ENCODE peak calls at places on chromosomes 13 and 19, in seven cellular contexts. T, H, G, M, O, Q and E are unnamed samples. For H3K27me3 and H3K36me3, the result is how much of the 10 kb centered on the place peaks cover.

GRCh38 chr19:41707871-41708371 is 505 bp upstream of the CEACAM5 start:
- DNase-seq in G (no peak), H (no peak), Q (no peak), O (no peak), M (no peak), T (no peak), E (no peak)

GRCh38 chr19:50258918-50259372 is 55.5 kb downstream of the MYH14 start:
- DNase-seq in Q (no peak), G (no peak), T (peak), O (no peak), M (no peak), H (no peak), E (peak)

GRCh38 chr19:33459691-33460090 is 61.9 kb downstream of the PEPD start:
- DNase-seq in T (no peak), M (peak), O (no peak), H (no peak), G (no peak), Q (no peak), E (no peak)

GRCh38 chr13:112880221-112880641 is 88.8 kb upstream of the MCF2L start:
- DNase-seq in H (no peak), T (no peak), G (no peak), O (no peak), M (peak), Q (no peak), E (peak)

GRCh38 chr19:17749912-17750317 is 1.4 kb upstream of the FCHO1 start:
- DNase-seq in M (no peak), O (no peak), T (no peak), Q (no peak), H (no peak), G (no peak), E (no peak)

GRCh38 chr19:10419200-10419645 is 1.1 kb upstream of the PDE4A start:
- DNase-seq in G (peak), M (no peak), T (no peak), Q (no peak), H (no peak), O (no peak), E (no peak)

GRCh38 chr19:18985257-18985656 is 44.2 kb upstream of the HOMER3 start:
- DNase-seq in M (no peak), H (no peak), T (no peak), Q (no peak), O (peak), G (no peak), E (peak)

GRCh38 chr19:47765522-47766358 is 12.8 kb upstream of the SELENOW start:
- DNase-seq in O (peak), T (peak), Q (peak), G (peak), H (no peak), M (peak), E (peak)

GRCh38 chr13:47846886-47847285 is 154.2 kb downstream of the SUCLA2 start:
- DNase-seq in H (no peak), T (no peak), Q (no peak), G (no peak), O (no peak), M (no peak), E (no peak)

GRCh38 chr13:74132768-74133656 is 1.2 kb downstream of the KLF12 start:
- DNase-seq in O (peak), G (peak), Q (peak), M (peak), H (no peak), T (peak), E (peak)

GRCh38 chr19:11420429-11420893 is 1.3 kb upstream of the RGL3 start:
- DNase-seq in Q (no peak), T (peak), H (no peak), G (no peak), O (peak), M (no peak), E (peak)

GRCh38 chr19:993361-993830 is 6.8 kb upstream of the GRIN3B start:
- DNase-seq in O (no peak), T (no peak), H (no peak), Q (no peak), G (no peak), M (no peak), E (no peak)

GRCh38 chr19:5961969-5962945 is 15.7 kb downstream of the RANBP3 start:
- DNase-seq in G (no peak), Q (peak), M (peak), T (no peak), O (no peak), H (no peak), E (no peak)

GRCh38 chr13:84994582-84994981 is 804.6 kb downstream of the SLITRK6 start:
- DNase-seq in H (no peak), T (no peak), G (no peak), M (no peak), O (no peak), Q (peak), E (no peak)

GRCh38 chr19:50039968-50040367 is 14.2 kb downstream of the ZNF473 start:
- DNase-seq in Q (peak), G (no peak), O (no peak), H (no peak), T (no peak), M (no peak), E (no peak)

GRCh38 chr19:1616396-1616795 is 11.1 kb upstream of the UQCR11 start:
- DNase-seq in G (no peak), Q (no peak), M (no peak), H (no peak), O (no peak), T (no peak), E (peak)

GRCh38 chr13:67223024-67223423 is 7.1 kb downstream of the PCDH9 start:
- DNase-seq in Q (peak), G (no peak), O (no peak), T (no peak), H (no peak), M (no peak), E (no peak)

GRCh38 chr19:48873476-48874308 is 1.5 kb downstream of the PPP1R15A start:
- DNase-seq in Q (no peak), M (no peak), H (no peak), T (no peak), O (no peak), G (peak), E (no peak)

GRCh38 chr19:23116802-23117571 is at the start of gene ZNF730:
- DNase-seq in T (peak), O (peak), M (no peak), Q (peak), H (peak), G (peak), E (peak)

GRCh38 chr19:3808420-3809143 is 22.4 kb upstream of the MATK start:
- DNase-seq in Q (no peak), G (no peak), M (no peak), H (no peak), T (no peak), O (no peak), E (peak)

GRCh38 chr19:39401549-39402416 is 4.9 kb upstream of the ZFP36 start:
- DNase-seq in T (no peak), M (peak), O (no peak), Q (peak), G (peak), H (peak), E (peak)

GRCh38 chr13:94112227-94112626 is 367.3 kb downstream of the DCT start:
- DNase-seq in O (no peak), G (no peak), T (no peak), Q (peak), M (no peak), H (peak), E (no peak)

GRCh38 chr13:38530492-38530891 is 156.4 kb upstream of the FREM2 start:
- DNase-seq in G (no peak), T (peak), Q (peak), O (no peak), M (no peak), H (no peak), E (no peak)

GRCh38 chr19:5172859-5173577 is 167.6 kb downstream of the PTPRS start:
- DNase-seq in O (no peak), T (no peak), M (no peak), H (peak), Q (peak), G (no peak), E (no peak)

GRCh38 chr13:43171489-43171888 is 148.1 kb downstream of the DNAJC15 start:
- DNase-seq in G (no peak), T (no peak), M (no peak), H (no peak), Q (no peak), O (no peak), E (no peak)

GRCh38 chr19:2428756-2429711 is 1.6 kb upstream of the TIMM13 start:
- DNase-seq in M (peak), T (peak), G (peak), O (no peak), Q (no peak), H (no peak), E (no peak)

GRCh38 chr19:35000647-35001501 is 751 bp downstream of the GRAMD1A start:
- DNase-seq in G (peak), M (peak), T (peak), O (no peak), H (peak), Q (peak), E (peak)

GRCh38 chr13:30870049-30870884 is 35.8 kb upstream of the MEDAG start:
- DNase-seq in M (peak), G (peak), O (peak), H (no peak), T (peak), Q (peak), E (peak)

GRCh38 chr19:52535831-52536800 is 8.6 kb downstream of the ZNF808 start:
- DNase-seq in M (peak), Q (peak), T (peak), H (no peak), O (peak), G (peak), E (peak)
- TF ChIP-seq CTCF in M (peak), Q (no peak), T (no peak), H (peak), O (peak), G (no peak), E (no peak)

GRCh38 chr13:100825551-100825950 is 151.0 kb upstream of the TMTC4 start:
- DNase-seq in M (no peak), O (no peak), G (no peak), T (no peak), Q (peak), H (no peak), E (no peak)
- H3K27me3 ChIP-seq in M (under half), O (under half), G (under half), T (under half), Q (under half), H (under half), E (under half)

GRCh38 chr19:8600816-8601215 is 9.7 kb downstream of the ADAMTS10 start:
- DNase-seq in M (no peak), H (no peak), O (no peak), Q (no peak), G (no peak), T (no peak), E (no peak)
- H3K36me3 ChIP-seq in M (under half), H (under half), O (half or more), Q (under half), G (under half), T (under half), E (half or more)

DNA sequence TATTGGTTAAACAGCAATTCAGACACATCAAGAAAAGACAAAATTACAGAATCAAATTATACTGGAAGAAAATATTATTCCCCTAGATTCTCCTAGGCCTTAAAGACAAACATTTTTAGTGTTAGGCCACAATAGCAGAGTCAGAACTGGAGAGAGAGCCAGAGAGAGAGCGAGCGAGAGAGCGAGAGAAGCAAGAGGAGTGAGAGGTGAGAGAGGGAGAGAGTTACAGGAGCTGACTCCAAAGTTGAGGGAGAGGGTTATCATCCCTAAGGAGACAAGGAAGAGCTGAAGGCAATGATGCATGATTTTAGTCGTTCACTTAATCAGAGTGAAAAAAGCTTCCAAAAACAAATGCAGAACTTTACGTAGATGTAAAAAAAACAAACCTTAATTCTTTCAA is 20.2 kb upstream of the ZNF227 start:
- DNase-seq in M (no peak), Q (no peak), G (no peak), T (no peak), O (no peak), H (no peak), E (no peak)
- TF ChIP-seq CTCF in M (no peak), Q (no peak), G (no peak), T (no peak), O (no peak), H (no peak), E (no peak)

DNA sequence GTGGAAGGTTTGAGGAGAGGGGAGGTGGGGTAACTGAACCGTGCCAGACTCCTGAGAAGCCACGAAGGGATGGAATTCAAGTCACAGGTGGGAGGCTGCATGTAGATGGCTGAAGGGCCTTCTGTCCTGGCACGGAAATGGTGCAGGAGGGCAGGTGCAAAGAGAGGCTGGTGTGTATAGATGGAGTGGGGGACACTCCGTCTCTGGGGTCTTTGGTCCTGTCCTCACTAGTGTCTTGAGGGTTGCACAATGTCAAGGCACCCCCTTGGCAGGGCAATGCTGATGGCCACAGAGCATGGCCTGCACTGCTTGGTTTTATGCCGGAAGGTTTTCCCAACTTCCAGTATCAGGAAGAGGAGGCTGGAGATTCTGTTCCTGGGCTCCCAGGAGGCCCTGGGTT is 82.7 kb upstream of the SIAH3 start:
- DNase-seq in H (no peak), Q (no peak), O (no peak), M (no peak), G (no peak), T (no peak), E (no peak)
- H3K27me3 ChIP-seq in H (under half), Q (under half), O (under half), M (under half), G (under half), T (under half), E (under half)

DNA sequence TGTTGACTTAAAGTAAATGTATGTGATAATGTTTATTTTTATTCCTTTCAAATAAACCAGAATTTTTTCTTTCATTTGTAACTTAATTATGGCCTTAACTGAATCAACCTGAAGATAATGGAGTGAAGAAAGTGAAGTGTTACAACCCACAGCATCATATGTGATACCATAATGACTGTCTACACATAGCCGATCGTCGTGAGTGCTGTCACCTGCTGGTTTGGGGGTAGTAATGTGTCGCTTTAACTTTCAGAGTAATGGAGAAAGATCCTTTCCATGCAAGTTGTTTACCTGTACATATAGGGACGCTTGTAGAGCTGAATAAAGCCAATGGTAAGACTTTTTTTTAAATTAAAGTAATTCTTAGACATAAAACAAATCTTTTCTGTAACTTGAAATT is 9.9 kb downstream of the CDC16 start:
- DNase-seq in H (no peak), Q (no peak), G (no peak), M (no peak), T (no peak), O (no peak), E (no peak)
- H3K36me3 ChIP-seq in H (under half), Q (under half), G (half or more), M (under half), T (half or more), O (half or more), E (under half)

DNA sequence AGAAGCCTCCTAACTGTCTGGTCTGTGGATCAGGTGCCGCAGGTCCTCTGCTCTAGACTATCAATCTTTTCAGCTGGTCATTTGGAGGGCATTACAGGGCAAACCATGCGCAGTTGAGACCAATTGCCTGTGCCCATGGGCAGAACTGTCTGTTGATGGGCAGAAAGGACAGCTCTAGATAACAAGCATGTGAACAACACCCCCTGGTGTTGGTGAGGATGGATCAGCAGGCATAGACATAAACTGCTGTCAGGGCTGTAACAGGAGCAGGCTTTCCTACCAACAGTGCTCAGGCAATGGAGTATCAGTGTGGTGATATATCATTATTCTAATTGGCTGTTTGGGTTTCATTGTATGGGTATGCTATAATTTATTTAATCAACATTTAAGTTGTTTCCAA is 104.7 kb upstream of the KL start:
- DNase-seq in Q (peak), G (peak), O (no peak), M (no peak), H (peak), T (peak), E (no peak)
- TF ChIP-seq CTCF in Q (peak), G (peak), O (peak), M (no peak), H (peak), T (peak), E (peak)

GRCh38 chr13:42046448-42046847 is 2.0 kb upstream of the DGKH start:
- DNase-seq in O (no peak), Q (no peak), M (no peak), T (no peak), H (no peak), G (no peak), E (no peak)

GRCh38 chr13:42040730-42041016 is 7.8 kb upstream of the DGKH start:
- DNase-seq in O (no peak), M (no peak), H (no peak), G (no peak), Q (no peak), T (no peak), E (no peak)

GRCh38 chr13:42041684-42042035 is 6.8 kb upstream of the DGKH start:
- DNase-seq in O (peak), G (peak), T (peak), H (no peak), Q (peak), M (peak), E (peak)

GRCh38 chr13:42041017-42041683 is 7.3 kb upstream of the DGKH start:
- DNase-seq in O (peak), Q (peak), G (peak), M (peak), T (peak), H (no peak), E (peak)

DNA sequence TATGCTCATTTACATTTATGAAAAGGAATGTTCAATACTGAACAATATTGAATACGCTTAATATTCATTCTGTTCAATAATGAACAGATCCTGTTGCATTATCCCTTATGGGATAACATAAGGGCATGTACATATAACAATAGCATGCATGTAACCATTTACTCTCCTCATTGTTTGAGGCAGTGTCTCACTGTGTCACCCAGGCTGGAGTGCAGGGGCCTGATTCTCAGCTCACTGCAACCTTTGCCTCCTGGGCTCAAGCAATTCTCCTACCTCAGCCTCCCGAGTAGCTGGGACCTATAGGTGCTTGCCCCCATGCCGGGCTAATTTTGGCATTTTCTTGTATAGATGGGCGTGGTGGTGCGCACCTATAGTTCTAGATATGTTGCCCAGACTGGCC is 4.8 kb upstream of the DGKH start:
- DNase-seq in H (no peak), T (no peak), M (no peak), O (no peak), G (no peak), Q (no peak), E (no peak)
- H3K27me3 ChIP-seq in H (under half), T (half or more), M (under half), O (under half), G (under half), Q (under half), E (under half)

GRCh38 chr19:37353968-37354367 is 16.9 kb upstream of the ZNF527 start:
- DNase-seq in M (no peak), H (no peak), G (no peak), O (no peak), Q (no peak), T (no peak), E (no peak)
- H3K36me3 ChIP-seq in M (under half), H (under half), G (under half), O (half or more), Q (under half), T (under half), E (under half)

DNA sequence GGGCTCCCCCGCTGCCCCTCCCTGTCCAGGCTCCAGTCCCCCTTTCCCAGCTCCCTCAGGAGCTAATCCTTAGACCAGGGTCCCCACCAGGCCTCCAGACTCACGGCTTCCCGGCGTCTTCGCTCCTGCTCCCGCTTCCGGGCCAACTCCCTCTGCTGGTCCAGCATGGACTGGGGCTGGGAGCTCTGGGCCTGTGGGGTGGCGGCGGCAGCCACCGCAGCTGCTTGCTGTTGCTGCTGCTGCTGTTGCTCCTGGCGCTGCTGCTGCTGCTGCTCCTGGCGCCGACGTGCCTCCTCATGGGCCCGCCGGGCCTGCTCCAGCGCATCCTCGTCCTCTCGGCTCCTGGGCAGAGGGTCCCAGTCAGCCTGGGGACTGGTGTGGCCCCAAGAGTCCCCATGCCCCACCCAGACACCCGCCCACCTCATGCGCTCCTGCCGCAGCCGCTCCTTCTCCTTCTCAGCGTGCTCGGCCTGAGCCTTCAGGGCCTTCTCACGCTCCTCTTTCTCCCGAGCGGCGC is 6.4 kb upstream of the EPHX3 start:
- DNase-seq in M (no peak), H (no peak), T (peak), O (no peak), G (no peak), Q (no peak), E (no peak)
- TF ChIP-seq CTCF in M (no peak), H (no peak), T (peak), O (no peak), G (peak), Q (no peak), E (no peak)